ENCODE peak calls at places on chromosome 10, in nine cellular contexts. One of them, this sample, is unnamed.

GRCh38 chr10:34113504-34114225 is 701.4 kb downstream of the PARD3 start:
- DNase-seq in pulmonary artery endothelial cell: no peak
- DNase-seq in stimulated activated CD8-positive, alpha-beta memory T cell treated with anti-CD3 and anti-CD28 coated beads, Interleukin-4, amount 100 ng/mL, for 4 hours: no peak
- DNase-seq in NCI-H1092: no peak
- DNase-seq in dorsolateral prefrontal cortex: no peak
- DNase-seq in NCI-H1105: no peak
- DNase-seq in fibroblast of lung: no peak
- DNase-seq in LHCN-M2: no peak
- DNase-seq in endothelial cell: no peak
- DNase-seq in this sample: no peak

GRCh38 chr10:100186813-100187212 is 984 bp upstream of the ERLIN1 start:
- DNase-seq in pulmonary artery endothelial cell: no peak
- DNase-seq in stimulated activated CD8-positive, alpha-beta memory T cell treated with anti-CD3 and anti-CD28 coated beads, Interleukin-4, amount 100 ng/mL, for 4 hours: no peak
- DNase-seq in NCI-H1092: no peak
- DNase-seq in dorsolateral prefrontal cortex: no peak
- DNase-seq in NCI-H1105: no peak
- DNase-seq in fibroblast of lung: no peak
- DNase-seq in LHCN-M2: peak
- DNase-seq in endothelial cell: no peak
- DNase-seq in this sample: no peak

GRCh38 chr10:132449051-132449825 is 52.2 kb downstream of the PWWP2B start:
- DNase-seq in pulmonary artery endothelial cell: no peak
- DNase-seq in stimulated activated CD8-positive, alpha-beta memory T cell treated with anti-CD3 and anti-CD28 coated beads, Interleukin-4, amount 100 ng/mL, for 4 hours: no peak
- DNase-seq in NCI-H1092: no peak
- DNase-seq in dorsolateral prefrontal cortex: no peak
- DNase-seq in NCI-H1105: no peak
- DNase-seq in fibroblast of lung: no peak
- DNase-seq in LHCN-M2: no peak
- DNase-seq in endothelial cell: no peak
- DNase-seq in this sample: peak

GRCh38 chr10:132450825-132451505 is 54.0 kb downstream of the PWWP2B start:
- DNase-seq in pulmonary artery endothelial cell: no peak
- DNase-seq in stimulated activated CD8-positive, alpha-beta memory T cell treated with anti-CD3 and anti-CD28 coated beads, Interleukin-4, amount 100 ng/mL, for 4 hours: no peak
- DNase-seq in NCI-H1092: no peak
- DNase-seq in dorsolateral prefrontal cortex: no peak
- DNase-seq in NCI-H1105: no peak
- DNase-seq in fibroblast of lung: no peak
- DNase-seq in LHCN-M2: no peak
- DNase-seq in endothelial cell: no peak
- DNase-seq in this sample: peak

GRCh38 chr10:116769791-116770190 is 27.4 kb upstream of the HSPA12A start:
- DNase-seq in pulmonary artery endothelial cell: no peak
- DNase-seq in stimulated activated CD8-positive, alpha-beta memory T cell treated with anti-CD3 and anti-CD28 coated beads, Interleukin-4, amount 100 ng/mL, for 4 hours: no peak
- DNase-seq in NCI-H1092: no peak
- DNase-seq in dorsolateral prefrontal cortex: no peak
- DNase-seq in NCI-H1105: no peak
- DNase-seq in fibroblast of lung: peak
- DNase-seq in LHCN-M2: no peak
- DNase-seq in endothelial cell: no peak
- DNase-seq in this sample: no peak

GRCh38 chr10:130541090-130541489 is 404.9 kb downstream of the GLRX3 start:
- DNase-seq in pulmonary artery endothelial cell: no peak
- DNase-seq in stimulated activated CD8-positive, alpha-beta memory T cell treated with anti-CD3 and anti-CD28 coated beads, Interleukin-4, amount 100 ng/mL, for 4 hours: no peak
- DNase-seq in NCI-H1092: no peak
- DNase-seq in dorsolateral prefrontal cortex: no peak
- DNase-seq in NCI-H1105: no peak
- DNase-seq in fibroblast of lung: no peak
- DNase-seq in LHCN-M2: no peak
- DNase-seq in endothelial cell: no peak
- DNase-seq in this sample: no peak

GRCh38 chr10:126511917-126512487 is 123.7 kb upstream of the ADAM12 start:
- DNase-seq in pulmonary artery endothelial cell: no peak
- DNase-seq in stimulated activated CD8-positive, alpha-beta memory T cell treated with anti-CD3 and anti-CD28 coated beads, Interleukin-4, amount 100 ng/mL, for 4 hours: no peak
- DNase-seq in NCI-H1092: no peak
- DNase-seq in dorsolateral prefrontal cortex: no peak
- DNase-seq in NCI-H1105: no peak
- DNase-seq in fibroblast of lung: peak
- DNase-seq in LHCN-M2: no peak
- DNase-seq in endothelial cell: no peak
- DNase-seq in this sample: peak

GRCh38 chr10:23408330-23408976 is 30.4 kb upstream of the OTUD1 start:
- DNase-seq in pulmonary artery endothelial cell: no peak
- DNase-seq in stimulated activated CD8-positive, alpha-beta memory T cell treated with anti-CD3 and anti-CD28 coated beads, Interleukin-4, amount 100 ng/mL, for 4 hours: no peak
- DNase-seq in NCI-H1092: no peak
- DNase-seq in dorsolateral prefrontal cortex: no peak
- DNase-seq in NCI-H1105: no peak
- DNase-seq in fibroblast of lung: peak
- DNase-seq in LHCN-M2: peak
- DNase-seq in endothelial cell: no peak
- DNase-seq in this sample: no peak

GRCh38 chr10:17891435-17891834 is 60.3 kb upstream of the SLC39A12 start:
- DNase-seq in pulmonary artery endothelial cell: no peak
- DNase-seq in stimulated activated CD8-positive, alpha-beta memory T cell treated with anti-CD3 and anti-CD28 coated beads, Interleukin-4, amount 100 ng/mL, for 4 hours: no peak
- DNase-seq in NCI-H1092: no peak
- DNase-seq in dorsolateral prefrontal cortex: no peak
- DNase-seq in NCI-H1105: no peak
- DNase-seq in fibroblast of lung: no peak
- DNase-seq in LHCN-M2: no peak
- DNase-seq in endothelial cell: no peak
- DNase-seq in this sample: no peak

GRCh38 chr10:31490858-31491504 is 172.0 kb downstream of the ZEB1 start:
- DNase-seq in pulmonary artery endothelial cell: peak
- DNase-seq in stimulated activated CD8-positive, alpha-beta memory T cell treated with anti-CD3 and anti-CD28 coated beads, Interleukin-4, amount 100 ng/mL, for 4 hours: no peak
- DNase-seq in NCI-H1092: no peak
- DNase-seq in dorsolateral prefrontal cortex: no peak
- DNase-seq in NCI-H1105: no peak
- DNase-seq in fibroblast of lung: peak
- DNase-seq in LHCN-M2: peak
- DNase-seq in endothelial cell: peak
- DNase-seq in this sample: no peak

GRCh38 chr10:3897156-3897555 is 112.1 kb upstream of the KLF6 start:
- DNase-seq in pulmonary artery endothelial cell: no peak
- DNase-seq in stimulated activated CD8-positive, alpha-beta memory T cell treated with anti-CD3 and anti-CD28 coated beads, Interleukin-4, amount 100 ng/mL, for 4 hours: no peak
- DNase-seq in NCI-H1092: no peak
- DNase-seq in dorsolateral prefrontal cortex: no peak
- DNase-seq in NCI-H1105: no peak
- DNase-seq in fibroblast of lung: peak
- DNase-seq in LHCN-M2: peak
- DNase-seq in endothelial cell: no peak
- DNase-seq in this sample: no peak

GRCh38 chr10:23035569-23035968 is 59.8 kb upstream of the MSRB2 start:
- DNase-seq in pulmonary artery endothelial cell: no peak
- DNase-seq in stimulated activated CD8-positive, alpha-beta memory T cell treated with anti-CD3 and anti-CD28 coated beads, Interleukin-4, amount 100 ng/mL, for 4 hours: no peak
- DNase-seq in NCI-H1092: no peak
- DNase-seq in dorsolateral prefrontal cortex: no peak
- DNase-seq in NCI-H1105: no peak
- DNase-seq in fibroblast of lung: no peak
- DNase-seq in LHCN-M2: peak
- DNase-seq in endothelial cell: peak
- DNase-seq in this sample: peak

GRCh38 chr10:118922226-118922625 is 107.3 kb upstream of the NANOS1 start:
- DNase-seq in pulmonary artery endothelial cell: no peak
- DNase-seq in stimulated activated CD8-positive, alpha-beta memory T cell treated with anti-CD3 and anti-CD28 coated beads, Interleukin-4, amount 100 ng/mL, for 4 hours: no peak
- DNase-seq in NCI-H1092: no peak
- DNase-seq in dorsolateral prefrontal cortex: no peak
- DNase-seq in NCI-H1105: no peak
- DNase-seq in fibroblast of lung: no peak
- DNase-seq in LHCN-M2: no peak
- DNase-seq in endothelial cell: no peak
- DNase-seq in this sample: no peak

GRCh38 chr10:109780997-109781396 is 142.3 kb downstream of the XPNPEP1 start:
- DNase-seq in pulmonary artery endothelial cell: no peak
- DNase-seq in stimulated activated CD8-positive, alpha-beta memory T cell treated with anti-CD3 and anti-CD28 coated beads, Interleukin-4, amount 100 ng/mL, for 4 hours: no peak
- DNase-seq in NCI-H1092: no peak
- DNase-seq in dorsolateral prefrontal cortex: no peak
- DNase-seq in NCI-H1105: no peak
- DNase-seq in fibroblast of lung: no peak
- DNase-seq in LHCN-M2: no peak
- DNase-seq in endothelial cell: no peak
- DNase-seq in this sample: no peak

GRCh38 chr10:106175760-106176377 is 988.6 kb downstream of the SORCS1 start:
- DNase-seq in pulmonary artery endothelial cell: no peak
- DNase-seq in stimulated activated CD8-positive, alpha-beta memory T cell treated with anti-CD3 and anti-CD28 coated beads, Interleukin-4, amount 100 ng/mL, for 4 hours: no peak
- DNase-seq in NCI-H1092: no peak
- DNase-seq in dorsolateral prefrontal cortex: no peak
- DNase-seq in NCI-H1105: no peak
- DNase-seq in fibroblast of lung: peak
- DNase-seq in LHCN-M2: no peak
- DNase-seq in endothelial cell: no peak
- DNase-seq in this sample: no peak

GRCh38 chr10:43360086-43360485 is 11.3 kb upstream of the FXYD4 start:
- DNase-seq in pulmonary artery endothelial cell: no peak
- DNase-seq in stimulated activated CD8-positive, alpha-beta memory T cell treated with anti-CD3 and anti-CD28 coated beads, Interleukin-4, amount 100 ng/mL, for 4 hours: no peak
- DNase-seq in NCI-H1092: no peak
- DNase-seq in dorsolateral prefrontal cortex: no peak
- DNase-seq in NCI-H1105: no peak
- DNase-seq in fibroblast of lung: no peak
- DNase-seq in LHCN-M2: no peak
- DNase-seq in endothelial cell: no peak
- DNase-seq in this sample: no peak

GRCh38 chr10:133357293-133358151 is at the start of gene FUOM:
- DNase-seq in pulmonary artery endothelial cell: no peak
- DNase-seq in stimulated activated CD8-positive, alpha-beta memory T cell treated with anti-CD3 and anti-CD28 coated beads, Interleukin-4, amount 100 ng/mL, for 4 hours: peak
- DNase-seq in NCI-H1092: no peak
- DNase-seq in dorsolateral prefrontal cortex: no peak
- DNase-seq in NCI-H1105: no peak
- DNase-seq in fibroblast of lung: peak
- DNase-seq in LHCN-M2: peak
- DNase-seq in endothelial cell: peak
- DNase-seq in this sample: peak

GRCh38 chr10:10489086-10489485 is 528.6 kb upstream of the CELF2 start:
- DNase-seq in pulmonary artery endothelial cell: no peak
- DNase-seq in stimulated activated CD8-positive, alpha-beta memory T cell treated with anti-CD3 and anti-CD28 coated beads, Interleukin-4, amount 100 ng/mL, for 4 hours: no peak
- DNase-seq in NCI-H1092: no peak
- DNase-seq in dorsolateral prefrontal cortex: no peak
- DNase-seq in NCI-H1105: no peak
- DNase-seq in fibroblast of lung: no peak
- DNase-seq in LHCN-M2: no peak
- DNase-seq in endothelial cell: no peak
- DNase-seq in this sample: no peak

GRCh38 chr10:43076876-43077420 is at the start of gene RET:
- DNase-seq in pulmonary artery endothelial cell: no peak
- DNase-seq in stimulated activated CD8-positive, alpha-beta memory T cell treated with anti-CD3 and anti-CD28 coated beads, Interleukin-4, amount 100 ng/mL, for 4 hours: no peak
- DNase-seq in NCI-H1092: no peak
- DNase-seq in dorsolateral prefrontal cortex: no peak
- DNase-seq in NCI-H1105: no peak
- DNase-seq in fibroblast of lung: no peak
- DNase-seq in LHCN-M2: no peak
- DNase-seq in endothelial cell: peak
- DNase-seq in this sample: peak

GRCh38 chr10:17075510-17075909 is 54.1 kb downstream of the CUBN start:
- DNase-seq in pulmonary artery endothelial cell: peak
- DNase-seq in stimulated activated CD8-positive, alpha-beta memory T cell treated with anti-CD3 and anti-CD28 coated beads, Interleukin-4, amount 100 ng/mL, for 4 hours: no peak
- DNase-seq in NCI-H1092: no peak
- DNase-seq in dorsolateral prefrontal cortex: no peak
- DNase-seq in NCI-H1105: no peak
- DNase-seq in fibroblast of lung: peak
- DNase-seq in LHCN-M2: peak
- DNase-seq in endothelial cell: no peak
- DNase-seq in this sample: no peak

GRCh38 chr10:123544986-123545385 is 121.2 kb upstream of the GPR26 start:
- DNase-seq in pulmonary artery endothelial cell: no peak
- DNase-seq in stimulated activated CD8-positive, alpha-beta memory T cell treated with anti-CD3 and anti-CD28 coated beads, Interleukin-4, amount 100 ng/mL, for 4 hours: no peak
- DNase-seq in NCI-H1092: no peak
- DNase-seq in dorsolateral prefrontal cortex: no peak
- DNase-seq in NCI-H1105: no peak
- DNase-seq in fibroblast of lung: no peak
- DNase-seq in LHCN-M2: no peak
- DNase-seq in endothelial cell: no peak
- DNase-seq in this sample: no peak

GRCh38 chr10:69045441-69046300 is 42.2 kb upstream of the SRGN start:
- DNase-seq in pulmonary artery endothelial cell: no peak
- DNase-seq in stimulated activated CD8-positive, alpha-beta memory T cell treated with anti-CD3 and anti-CD28 coated beads, Interleukin-4, amount 100 ng/mL, for 4 hours: no peak
- DNase-seq in NCI-H1092: no peak
- DNase-seq in dorsolateral prefrontal cortex: no peak
- DNase-seq in NCI-H1105: no peak
- DNase-seq in fibroblast of lung: peak
- DNase-seq in LHCN-M2: peak
- DNase-seq in endothelial cell: no peak
- DNase-seq in this sample: no peak

GRCh38 chr10:71569775-71570588 is 149.6 kb downstream of the C10orf105 start:
- DNase-seq in pulmonary artery endothelial cell: no peak
- DNase-seq in stimulated activated CD8-positive, alpha-beta memory T cell treated with anti-CD3 and anti-CD28 coated beads, Interleukin-4, amount 100 ng/mL, for 4 hours: peak
- DNase-seq in NCI-H1092: peak
- DNase-seq in dorsolateral prefrontal cortex: peak
- DNase-seq in NCI-H1105: peak
- DNase-seq in fibroblast of lung: peak
- DNase-seq in LHCN-M2: peak
- DNase-seq in endothelial cell: peak
- DNase-seq in this sample: peak

GRCh38 chr10:101897633-101898032 is 54.0 kb upstream of the KCNIP2 start:
- DNase-seq in pulmonary artery endothelial cell: no peak
- DNase-seq in stimulated activated CD8-positive, alpha-beta memory T cell treated with anti-CD3 and anti-CD28 coated beads, Interleukin-4, amount 100 ng/mL, for 4 hours: no peak
- DNase-seq in NCI-H1092: no peak
- DNase-seq in dorsolateral prefrontal cortex: no peak
- DNase-seq in NCI-H1105: peak
- DNase-seq in fibroblast of lung: peak
- DNase-seq in LHCN-M2: peak
- DNase-seq in endothelial cell: no peak
- DNase-seq in this sample: no peak

GRCh38 chr10:103966671-103967432 is at the start of gene SLK:
- DNase-seq in pulmonary artery endothelial cell: peak
- DNase-seq in stimulated activated CD8-positive, alpha-beta memory T cell treated with anti-CD3 and anti-CD28 coated beads, Interleukin-4, amount 100 ng/mL, for 4 hours: peak
- DNase-seq in NCI-H1092: peak
- DNase-seq in dorsolateral prefrontal cortex: peak
- DNase-seq in NCI-H1105: peak
- DNase-seq in fibroblast of lung: peak
- DNase-seq in LHCN-M2: peak
- DNase-seq in endothelial cell: peak
- DNase-seq in this sample: peak

GRCh38 chr10:635088-635861 is 54.2 kb downstream of the DIP2C start:
- DNase-seq in pulmonary artery endothelial cell: no peak
- DNase-seq in stimulated activated CD8-positive, alpha-beta memory T cell treated with anti-CD3 and anti-CD28 coated beads, Interleukin-4, amount 100 ng/mL, for 4 hours: no peak
- DNase-seq in NCI-H1092: no peak
- DNase-seq in dorsolateral prefrontal cortex: no peak
- DNase-seq in NCI-H1105: no peak
- DNase-seq in fibroblast of lung: no peak
- DNase-seq in LHCN-M2: no peak
- DNase-seq in endothelial cell: no peak
- DNase-seq in this sample: peak

GRCh38 chr10:88254091-88254490 is 329.0 kb downstream of the RNLS start:
- DNase-seq in pulmonary artery endothelial cell: no peak
- DNase-seq in stimulated activated CD8-positive, alpha-beta memory T cell treated with anti-CD3 and anti-CD28 coated beads, Interleukin-4, amount 100 ng/mL, for 4 hours: no peak
- DNase-seq in NCI-H1092: no peak
- DNase-seq in dorsolateral prefrontal cortex: no peak
- DNase-seq in NCI-H1105: no peak
- DNase-seq in fibroblast of lung: peak
- DNase-seq in LHCN-M2: peak
- DNase-seq in endothelial cell: no peak
- DNase-seq in this sample: no peak

GRCh38 chr10:5628366-5628765 is 38.0 kb downstream of the ASB13 start:
- DNase-seq in pulmonary artery endothelial cell: no peak
- DNase-seq in stimulated activated CD8-positive, alpha-beta memory T cell treated with anti-CD3 and anti-CD28 coated beads, Interleukin-4, amount 100 ng/mL, for 4 hours: no peak
- DNase-seq in NCI-H1092: no peak
- DNase-seq in dorsolateral prefrontal cortex: no peak
- DNase-seq in NCI-H1105: no peak
- DNase-seq in fibroblast of lung: peak
- DNase-seq in LHCN-M2: no peak
- DNase-seq in endothelial cell: no peak
- DNase-seq in this sample: no peak

GRCh38 chr10:103889121-103889720 is 28.8 kb downstream of the STN1 start:
- DNase-seq in pulmonary artery endothelial cell: no peak
- DNase-seq in stimulated activated CD8-positive, alpha-beta memory T cell treated with anti-CD3 and anti-CD28 coated beads, Interleukin-4, amount 100 ng/mL, for 4 hours: no peak
- DNase-seq in NCI-H1092: no peak
- DNase-seq in dorsolateral prefrontal cortex: no peak
- DNase-seq in NCI-H1105: no peak
- DNase-seq in fibroblast of lung: no peak
- DNase-seq in LHCN-M2: peak
- DNase-seq in endothelial cell: no peak
- DNase-seq in this sample: no peak

GRCh38 chr10:118584181-118584954 is 11.1 kb downstream of the PRLHR start:
- DNase-seq in pulmonary artery endothelial cell: no peak
- DNase-seq in stimulated activated CD8-positive, alpha-beta memory T cell treated with anti-CD3 and anti-CD28 coated beads, Interleukin-4, amount 100 ng/mL, for 4 hours: no peak
- DNase-seq in NCI-H1092: no peak
- DNase-seq in dorsolateral prefrontal cortex: peak
- DNase-seq in NCI-H1105: no peak
- DNase-seq in fibroblast of lung: peak
- DNase-seq in LHCN-M2: peak
- DNase-seq in endothelial cell: no peak
- DNase-seq in this sample: no peak

GRCh38 chr10:89476676-89477075 is 58.7 kb downstream of the SLC16A12 start:
- DNase-seq in pulmonary artery endothelial cell: no peak
- DNase-seq in stimulated activated CD8-positive, alpha-beta memory T cell treated with anti-CD3 and anti-CD28 coated beads, Interleukin-4, amount 100 ng/mL, for 4 hours: no peak
- DNase-seq in NCI-H1092: no peak
- DNase-seq in dorsolateral prefrontal cortex: no peak
- DNase-seq in NCI-H1105: no peak
- DNase-seq in fibroblast of lung: no peak
- DNase-seq in LHCN-M2: peak
- DNase-seq in endothelial cell: no peak
- DNase-seq in this sample: no peak

This sample was measured in glutamatergic neuron.